ENCODE peak calls at places on chromosomes 12 and 14, in ten cellular contexts. B is pancreas, P is GM13976, Z is AG04449, X is cardiac fibroblast, V is glutamatergic neuron, K is A549, R is fibroblast of villous mesenchyme, T is IMR-90, C is fibroblast of lung. N is an unnamed sample.

GRCh38 chr12:113162102-113163029 is 12.8 kb downstream of the CFAP73 start:
- DNase-seq in B (peak), P (no peak), Z (no peak), X (peak), V (peak), K (no peak), R (peak), T (peak), C (peak), N (no peak)

GRCh38 chr12:23684121-23684520 is 265.3 kb downstream of the SOX5 start:
- DNase-seq in B (no peak), P (no peak), Z (no peak), X (no peak), V (no peak), K (no peak), R (no peak), T (no peak), C (peak), N (no peak)

GRCh38 chr14:96090441-96091148 is 51.4 kb downstream of the C14orf132 start:
- DNase-seq in B (no peak), P (no peak), Z (no peak), X (peak), V (peak), K (no peak), R (peak), T (peak), C (peak), N (peak)

GRCh38 chr14:90693413-90693812 is 122.8 kb downstream of the TTC7B start:
- DNase-seq in B (no peak), P (no peak), Z (no peak), X (no peak), V (no peak), K (no peak), R (no peak), T (no peak), C (no peak), N (no peak)

GRCh38 chr12:67681145-67681778 is 32.7 kb downstream of the DYRK2 start:
- DNase-seq in B (peak), P (no peak), Z (peak), X (peak), V (no peak), K (peak), R (peak), T (peak), C (peak), N (no peak)

GRCh38 chr12:79886917-79887519 is 47.9 kb downstream of the PPP1R12A start:
- DNase-seq in B (no peak), P (no peak), Z (no peak), X (peak), V (no peak), K (peak), R (peak), T (peak), C (peak), N (no peak)

GRCh38 chr12:29726741-29727348 is 56.9 kb downstream of the TMTC1 start:
- DNase-seq in B (no peak), P (no peak), Z (no peak), X (no peak), V (no peak), K (no peak), R (no peak), T (no peak), C (no peak), N (no peak)

GRCh38 chr12:27906658-27907473 is 65.7 kb downstream of the PTHLH start:
- DNase-seq in B (no peak), P (no peak), Z (no peak), X (peak), V (no peak), K (no peak), R (peak), T (peak), C (no peak), N (no peak)

GRCh38 chr14:70020350-70021170 is 141.3 kb downstream of the SMOC1 start:
- DNase-seq in B (no peak), P (no peak), Z (no peak), X (no peak), V (no peak), K (no peak), R (no peak), T (peak), C (no peak), N (no peak)

GRCh38 chr12:62653740-62654139 is 187.1 kb downstream of the MON2 start:
- DNase-seq in B (no peak), P (no peak), Z (no peak), X (no peak), V (no peak), K (no peak), R (no peak), T (no peak), C (no peak), N (no peak)

GRCh38 chr12:111298583-111299436 is 70.1 kb downstream of the PHETA1 start:
- DNase-seq in B (peak), P (peak), Z (no peak), X (peak), V (peak), K (peak), R (peak), T (peak), C (peak), N (no peak)

GRCh38 chr14:64601571-64601970 is 51.8 kb downstream of the PPP1R36 start:
- DNase-seq in B (no peak), P (no peak), Z (no peak), X (no peak), V (no peak), K (no peak), R (no peak), T (no peak), C (no peak), N (no peak)

GRCh38 chr14:64594438-64594837 is 44.7 kb downstream of the PPP1R36 start:
- DNase-seq in B (no peak), P (no peak), Z (no peak), X (no peak), V (no peak), K (no peak), R (no peak), T (no peak), C (no peak), N (no peak)

GRCh38 chr14:64602826-64603225 is 53.1 kb downstream of the PPP1R36 start:
- DNase-seq in B (no peak), P (no peak), Z (no peak), X (no peak), V (no peak), K (peak), R (no peak), T (no peak), C (no peak), N (no peak)

GRCh38 chr14:64604001-64604400 is 54.2 kb downstream of the PPP1R36 start:
- DNase-seq in B (no peak), P (no peak), Z (no peak), X (peak), V (no peak), K (no peak), R (no peak), T (no peak), C (no peak), N (no peak)

DNA sequence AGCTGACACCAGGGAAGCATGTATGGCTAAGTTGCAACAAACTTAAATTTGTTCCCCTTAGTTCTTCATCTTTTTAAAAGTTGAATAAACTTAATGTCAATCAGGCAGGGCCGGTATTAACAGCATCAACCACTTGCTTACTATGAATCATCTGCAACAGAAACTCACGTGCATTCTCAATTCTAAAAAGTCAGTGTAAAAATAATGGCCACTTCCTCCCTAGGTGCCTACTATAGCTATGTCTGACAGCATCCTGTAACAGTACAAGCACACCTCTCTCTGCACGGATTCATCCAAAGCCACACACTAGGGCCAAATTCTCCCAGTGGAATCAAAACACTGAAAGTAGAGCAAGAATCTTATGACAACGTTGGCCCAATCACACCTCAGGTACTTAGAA is 48.6 kb downstream of the PPP1R36 start:
- DNase-seq in B (no peak), P (no peak), Z (no peak), X (no peak), V (no peak), K (no peak), R (no peak), T (no peak), C (no peak), N (no peak)
- TF ChIP-seq CTCF in B (no peak), P (no peak), Z (no peak), X (no peak), V (no peak), K (no peak), R (no peak), T (no peak), C (no peak), N (no peak)

GRCh38 chr14:65936342-65936741 is 523.8 kb downstream of the FUT8 start:
- DNase-seq in B (no peak), P (no peak), Z (no peak), X (no peak), V (no peak), K (no peak), R (no peak), T (no peak), C (no peak), N (no peak)
- TF ChIP-seq CTCF in B (no peak), P (no peak), Z (no peak), X (no peak), V (no peak), K (no peak), R (no peak), T (no peak), C (no peak), N (no peak)

DNA sequence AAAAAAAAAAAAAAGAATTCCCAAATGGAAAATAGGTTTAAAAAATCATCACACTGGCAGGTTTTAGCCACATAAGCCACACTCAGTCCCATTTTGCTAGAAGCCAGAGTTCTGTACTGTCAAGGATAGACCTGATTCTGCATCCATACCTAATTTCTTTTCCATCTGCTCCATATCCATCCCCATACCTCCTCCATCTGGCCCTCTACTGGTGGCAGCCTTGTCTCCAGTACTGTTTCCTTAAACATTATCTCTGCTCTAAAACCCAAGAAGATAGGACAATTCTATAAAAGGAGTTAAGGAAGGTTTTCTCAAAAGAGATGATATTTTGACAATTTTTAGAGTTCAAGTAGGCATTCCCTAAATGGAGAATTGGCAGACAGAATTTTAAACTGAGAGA is 26.0 kb upstream of the RXYLT1 start:
- DNase-seq in B (no peak), P (no peak), Z (no peak), X (peak), V (no peak), K (peak), R (no peak), T (no peak), C (no peak), N (no peak)
- TF ChIP-seq CTCF in B (no peak), P (no peak), Z (no peak), X (peak), V (no peak), K (peak), R (peak), T (no peak), C (peak), N (no peak)

DNA sequence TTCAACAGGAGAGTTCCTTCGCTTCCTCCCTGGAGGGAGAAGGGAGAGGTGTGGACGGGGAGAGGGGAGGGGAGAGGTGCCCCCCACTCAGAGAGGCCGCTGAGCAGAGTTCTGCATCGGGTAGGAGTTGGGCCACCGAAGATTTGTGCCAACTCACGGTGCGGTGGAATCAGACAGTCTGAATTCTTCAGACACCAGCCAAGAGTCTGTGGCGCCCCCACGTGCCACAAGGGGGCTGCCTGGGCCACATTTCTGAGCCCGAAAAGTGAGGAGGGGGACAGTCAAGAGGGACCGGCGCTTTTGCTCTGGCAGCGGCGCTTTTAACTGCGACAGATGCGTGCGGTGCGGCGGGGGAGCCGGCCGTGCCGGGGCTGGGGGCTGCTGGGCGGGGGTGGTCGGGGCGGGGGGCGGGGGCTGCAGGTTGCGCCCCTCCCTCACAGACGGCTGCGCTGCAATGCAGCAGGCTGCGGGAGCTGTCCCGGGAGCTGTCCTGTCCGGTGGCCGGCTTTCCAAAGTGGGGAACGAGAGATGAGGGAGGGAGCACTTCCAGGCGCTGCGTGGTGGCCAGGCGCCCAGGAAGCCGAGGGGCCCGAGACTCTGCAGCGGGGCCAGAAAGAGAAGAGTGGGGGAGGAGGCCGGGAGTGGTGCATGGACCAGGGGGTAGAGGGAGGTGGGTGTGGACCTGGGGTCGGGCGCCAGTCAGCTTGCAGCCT is 941 bp upstream of the RTL1 start:
- DNase-seq in B (no peak), P (no peak), Z (no peak), X (no peak), V (peak), K (peak), R (no peak), T (no peak), C (peak), N (peak)
- TF ChIP-seq CTCF in B (no peak), P (no peak), Z (peak), X (peak), V (peak), K (peak), R (peak), T (peak), C (peak), N (peak)

GRCh38 chr12:53746592-53747491 is 4.9 kb downstream of the CISTR start:
- DNase-seq in B (peak), P (peak), Z (no peak), X (peak), V (peak), K (peak), R (peak), T (peak), C (peak), N (peak)
- TF ChIP-seq CTCF in B (peak), P (peak), Z (peak), X (peak), V (peak), K (peak), R (peak), T (peak), C (peak), N (peak)

DNA sequence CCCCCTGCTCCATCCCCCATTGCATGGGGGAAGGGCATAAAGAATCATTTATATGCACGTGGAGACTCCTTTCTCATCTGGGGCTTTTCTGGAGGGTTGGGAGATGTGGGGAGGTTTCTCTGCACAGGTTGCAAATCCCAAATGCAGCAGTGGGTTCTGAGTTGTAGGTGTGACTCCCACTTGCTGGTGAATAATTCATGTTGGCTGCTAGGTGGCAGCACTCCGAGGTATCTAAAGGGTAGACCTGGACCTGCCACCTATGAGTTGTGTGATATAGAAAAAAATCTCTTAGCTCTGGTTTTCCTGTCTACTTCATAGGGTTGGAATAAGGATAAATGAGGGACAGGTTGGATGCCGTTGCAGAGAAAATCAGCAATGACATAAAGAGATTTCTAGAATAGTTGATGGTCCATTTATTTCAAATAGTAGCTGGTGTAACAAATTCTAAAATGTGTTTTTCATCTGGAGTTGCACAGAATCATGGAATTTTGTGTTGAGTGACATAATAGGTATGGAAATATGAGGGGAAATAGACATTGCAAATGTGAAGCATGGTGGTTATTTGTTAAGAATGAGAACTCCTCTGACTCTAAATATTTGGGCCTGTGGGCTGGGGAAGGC is 4.6 kb downstream of the MARCHF9 start:
- DNase-seq in B (peak), P (no peak), Z (no peak), X (no peak), V (no peak), K (peak), R (no peak), T (no peak), C (peak), N (no peak)
- TF ChIP-seq CTCF in B (peak), P (peak), Z (peak), X (peak), V (no peak), K (peak), R (peak), T (peak), C (peak), N (peak)

GRCh38 chr12:11812558-11813421 is 163.3 kb downstream of the ETV6 start:
- DNase-seq in B (no peak), P (peak), Z (no peak), X (peak), V (peak), K (no peak), R (peak), T (peak), C (peak), N (no peak)
- TF ChIP-seq CTCF in B (no peak), P (peak), Z (peak), X (peak), V (no peak), K (no peak), R (peak), T (no peak), C (peak), N (peak)

GRCh38 chr14:74478996-74479635 is 14.0 kb downstream of the NPC2 start:
- DNase-seq in B (no peak), P (no peak), Z (no peak), X (peak), V (no peak), K (peak), R (peak), T (peak), C (no peak), N (no peak)
- TF ChIP-seq CTCF in B (no peak), P (no peak), Z (peak), X (peak), V (peak), K (peak), R (peak), T (peak), C (peak), N (peak)

GRCh38 chr12:39103552-39104165 is 198.3 kb upstream of the CPNE8 start:
- DNase-seq in B (peak), P (peak), Z (no peak), X (peak), V (no peak), K (peak), R (peak), T (no peak), C (peak), N (no peak)
- TF ChIP-seq CTCF in B (peak), P (peak), Z (peak), X (peak), V (peak), K (peak), R (peak), T (peak), C (peak), N (peak)

DNA sequence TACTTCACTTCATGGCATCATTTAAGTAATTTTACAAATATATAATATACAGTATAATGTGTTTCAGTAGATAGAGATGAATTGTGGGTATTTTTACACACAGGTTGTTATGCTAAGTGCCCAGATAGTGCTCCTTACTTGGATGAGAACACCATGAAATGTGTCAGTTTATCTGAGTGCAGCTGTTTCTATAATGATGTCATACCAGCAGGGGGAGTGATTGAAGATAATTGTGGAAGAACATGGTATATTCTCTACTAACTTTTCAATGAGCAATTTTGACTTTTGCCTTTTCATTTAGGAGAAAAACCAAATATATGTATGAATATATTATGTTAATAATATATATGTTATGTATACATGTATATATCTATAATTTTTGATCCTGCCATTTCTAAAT is 221.6 kb downstream of the LRRK2 start:
- DNase-seq in B (no peak), P (peak), Z (no peak), X (peak), V (no peak), K (peak), R (peak), T (peak), C (no peak), N (no peak)
- TF ChIP-seq CTCF in B (no peak), P (peak), Z (no peak), X (peak), V (peak), K (peak), R (peak), T (peak), C (peak), N (peak)

N was measured in osteocyte.